ENCODE peak calls at places on chromosome 16, in ten cellular contexts. B is H7; I is MV-4-11; G is stomach; A is stimulated activated CD4-positive, alpha-beta T cell treated with anti-CD3 and anti-CD28 coated beads, TNF-alpha, amount 100 ng/mL, for 24 hours; P is Caki2; X is EL; V is heart right ventricle; U is transverse colon; Y is nephron progenitor cell. N is an unnamed sample.
A peak's percentile ranks its signal among the peaks of the same experiment; 100 is the strongest.

GRCh38 chr16:84367750-84368320 is 503 bp upstream of the ATP2C2 start:
- DNase-seq in V (no peak), P (no peak), B (no peak), U (peak; percentile 60), G (peak; percentile 44), A (no peak), I (no peak), X (no peak), Y (no peak), N (no peak)

GRCh38 chr16:21650517-21650916 is 1.9 kb downstream of the IGSF6 start:
- DNase-seq in I (peak; percentile 93), V (no peak), A (no peak), X (no peak), G (no peak), P (no peak), Y (no peak), U (no peak), B (no peak), N (no peak)

GRCh38 chr16:17434006-17434405 is 36.8 kb downstream of the XYLT1 start:
- DNase-seq in Y (no peak), P (no peak), U (no peak), A (no peak), G (no peak), V (no peak), I (no peak), B (no peak), X (no peak), N (no peak)

GRCh38 chr16:66116163-66116792 is 250.2 kb upstream of the CDH5 start:
- DNase-seq in V (no peak), U (no peak), B (no peak), P (no peak), Y (no peak), I (no peak), X (peak; percentile 57), G (no peak), A (no peak), N (no peak)

GRCh38 chr16:15523092-15523541 is 88.7 kb downstream of the BMERB1 start:
- DNase-seq in P (no peak), A (no peak), V (peak; percentile 21), X (no peak), I (peak; percentile 63), G (no peak), B (no peak), Y (no peak), U (peak; percentile 57), N (no peak)

GRCh38 chr16:77816293-77816692 is 27.9 kb downstream of the VAT1L start:
- DNase-seq in P (peak; percentile 9), X (no peak), A (no peak), G (no peak), Y (no peak), B (no peak), I (no peak), U (no peak), V (no peak), N (peak; percentile 79)

GRCh38 chr16:49884033-49884707 is 28.3 kb upstream of the ZNF423 start:
- DNase-seq in I (peak; percentile 2), A (no peak), P (no peak), V (no peak), G (no peak), B (no peak), Y (no peak), X (no peak), U (peak; percentile 61), N (peak; percentile 64)

GRCh38 chr16:65070831-65071230 is 51.0 kb downstream of the CDH11 start:
- DNase-seq in U (peak; percentile 52), V (peak; percentile 21), Y (no peak), X (peak; percentile 98), B (no peak), A (no peak), G (peak; percentile 26), I (no peak), P (peak; percentile 81), N (peak; percentile 76)

GRCh38 chr16:9256196-9256595 is 164.8 kb downstream of the HAPSTR1 start:
- DNase-seq in P (peak; percentile 12), U (peak; percentile 32), Y (peak; percentile 62), V (peak; percentile 17), B (peak; percentile 71), G (peak; percentile 31), A (no peak), I (no peak), X (peak; percentile 6), N (no peak)

GRCh38 chr16:12087901-12088364 is 111.4 kb downstream of the SNX29 start:
- DNase-seq in Y (no peak), V (peak; percentile 42), A (no peak), U (peak; percentile 26), X (no peak), B (no peak), I (no peak), G (peak; percentile 34), P (no peak), N (no peak)

GRCh38 chr16:89564476-89565255 is 4.2 kb downstream of the RPL13 start:
- DNase-seq in U (peak; percentile 33), A (no peak), B (no peak), G (no peak), Y (no peak), V (no peak), P (no peak), X (peak; percentile 33), I (peak; percentile 59), N (no peak)

GRCh38 chr16:11689031-11689840 is 21.0 kb downstream of the SNN start:
- DNase-seq in Y (no peak), G (no peak), X (no peak), U (no peak), V (no peak), B (no peak), A (no peak), P (no peak), I (peak; percentile 94), N (no peak)

GRCh38 chr16:50925758-50926357 is 184.0 kb downstream of the CYLD start:
- DNase-seq in Y (no peak), I (no peak), G (no peak), X (peak; percentile 18), A (no peak), U (no peak), P (peak; percentile 25), V (no peak), B (no peak), N (peak; percentile 18)

GRCh38 chr16:54178491-54178976 is 108.1 kb downstream of the IRX3 start:
- DNase-seq in I (no peak), X (no peak), U (no peak), B (no peak), A (no peak), G (no peak), P (no peak), V (no peak), Y (peak; percentile 19), N (no peak)

GRCh38 chr16:17160285-17160854 is 310.4 kb downstream of the XYLT1 start:
- DNase-seq in I (no peak), V (no peak), U (no peak), Y (peak; percentile 5), G (no peak), P (no peak), X (peak; percentile 10), A (no peak), B (peak; percentile 52), N (no peak)

GRCh38 chr16:18983565-18984424 is at the start of gene TMC7:
- DNase-seq in G (peak; percentile 83), I (peak; percentile 38), X (peak; percentile 87), Y (peak; percentile 96), V (peak; percentile 83), A (no peak), B (peak; percentile 94), P (peak; percentile 90), U (peak; percentile 90), N (peak; percentile 85)

GRCh38 chr16:67236551-67237395 is 9.8 kb downstream of the TMEM208 start:
- DNase-seq in G (no peak), U (peak; percentile 41), X (peak; percentile 55), V (peak; percentile 46), I (peak; percentile 84), B (peak; percentile 100), Y (peak; percentile 77), A (peak; percentile 64), P (peak; percentile 67), N (no peak)

GRCh38 chr16:74107795-74108610 is 188.6 kb upstream of the PSMD7 start:
- DNase-seq in V (no peak), A (no peak), B (peak; percentile 29), X (peak; percentile 47), U (peak; percentile 63), I (peak; percentile 64), P (peak; percentile 3), Y (peak; percentile 59), G (peak; percentile 69), N (no peak)

GRCh38 chr16:89619880-89620279 is 6.4 kb downstream of the DPEP1 start:
- DNase-seq in Y (no peak), X (no peak), U (no peak), G (no peak), B (peak; percentile 73), V (no peak), I (no peak), A (no peak), P (no peak), N (no peak)

GRCh38 chr16:4298761-4299522 is 16.9 kb upstream of the GLIS2 start:
- DNase-seq in A (no peak), P (peak; percentile 88), I (no peak), B (peak; percentile 74), V (peak; percentile 79), U (peak; percentile 88), X (peak; percentile 95), G (peak; percentile 83), Y (peak; percentile 62), N (peak; percentile 84)

GRCh38 chr16:84277244-84277823 is 17.3 kb upstream of the WFDC1 start:
- DNase-seq in A (peak; percentile 55), X (peak; percentile 47), B (peak; percentile 86), I (peak; percentile 23), U (peak; percentile 76), G (peak; percentile 77), P (peak; percentile 26), V (peak; percentile 76), Y (peak; percentile 84), N (peak; percentile 73)

N was measured in mucosa of gallbladder.